ENCODE peak calls at places on chromosomes 13 and 19, in five cellular contexts. O, A, M, W and S are unnamed samples.

GRCh38 chr13:50133277-50133953 is 118.2 kb downstream of the KCNRG start:
- DNase-seq in A (no peak), M (no peak), W (no peak), O (no peak), S (no peak)

GRCh38 chr13:23993439-23993980 is 96.2 kb upstream of the C1QTNF9B start:
- DNase-seq in M (no peak), A (no peak), O (peak; percentile 77), W (no peak), S (no peak)

GRCh38 chr19:1755467-1756155 is 2.3 kb downstream of the ONECUT3 start:
- DNase-seq in W (peak; percentile 75), M (no peak), O (no peak), A (no peak), S (no peak)

GRCh38 chr13:50518791-50519201 is 324.7 kb downstream of the DLEU7 start:
- DNase-seq in A (no peak), W (no peak), O (no peak), M (no peak), S (no peak)

GRCh38 chr19:3682286-3682685 is 18.0 kb downstream of the PIP5K1C start:
- DNase-seq in O (no peak), W (no peak), M (no peak), A (no peak), S (no peak)

GRCh38 chr19:27714857-27715256 is 1498.1 kb downstream of the UQCRFS1 start:
- DNase-seq in A (no peak), W (no peak), M (no peak), O (no peak), S (no peak)

GRCh38 chr19:42433503-42434260 is 6.5 kb upstream of the LIPE start:
- DNase-seq in A (peak; percentile 32), O (peak; percentile 63), M (peak; percentile 69), W (peak; percentile 52), S (no peak)

GRCh38 chr13:26262156-26262555 is 8.2 kb downstream of the CDK8 start:
- DNase-seq in O (no peak), W (no peak), M (no peak), A (no peak), S (no peak)

GRCh38 chr13:75968103-75968838 is 332.1 kb downstream of the LMO7 start:
- DNase-seq in O (no peak), M (no peak), W (no peak), A (peak; percentile 41), S (no peak)

DNA sequence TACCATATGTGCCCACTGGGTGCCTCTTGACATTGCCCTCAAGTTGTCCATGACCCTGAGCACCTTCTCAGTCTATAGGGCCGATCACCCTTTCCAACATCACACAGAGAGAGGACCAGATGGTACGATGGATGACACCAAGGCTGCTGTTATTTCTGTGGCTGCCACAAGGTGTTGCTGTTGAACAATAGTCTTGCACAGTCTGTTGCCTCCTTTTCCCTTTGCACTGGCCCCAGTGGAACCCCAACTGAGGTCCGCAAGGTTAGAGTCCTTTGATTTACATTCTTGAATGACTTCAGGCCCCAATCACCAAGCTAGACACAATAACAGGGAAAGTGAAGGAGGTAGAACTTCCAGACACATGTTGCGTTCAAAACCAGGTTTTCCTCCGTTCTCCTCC is 52.0 kb downstream of the TINCR start:
- DNase-seq in M (no peak), O (no peak), W (no peak), A (no peak), S (no peak)
- TF ChIP-seq CTCF in M (no peak), O (peak; percentile 51), W (peak; percentile 36), A (no peak), S (no peak)

DNA sequence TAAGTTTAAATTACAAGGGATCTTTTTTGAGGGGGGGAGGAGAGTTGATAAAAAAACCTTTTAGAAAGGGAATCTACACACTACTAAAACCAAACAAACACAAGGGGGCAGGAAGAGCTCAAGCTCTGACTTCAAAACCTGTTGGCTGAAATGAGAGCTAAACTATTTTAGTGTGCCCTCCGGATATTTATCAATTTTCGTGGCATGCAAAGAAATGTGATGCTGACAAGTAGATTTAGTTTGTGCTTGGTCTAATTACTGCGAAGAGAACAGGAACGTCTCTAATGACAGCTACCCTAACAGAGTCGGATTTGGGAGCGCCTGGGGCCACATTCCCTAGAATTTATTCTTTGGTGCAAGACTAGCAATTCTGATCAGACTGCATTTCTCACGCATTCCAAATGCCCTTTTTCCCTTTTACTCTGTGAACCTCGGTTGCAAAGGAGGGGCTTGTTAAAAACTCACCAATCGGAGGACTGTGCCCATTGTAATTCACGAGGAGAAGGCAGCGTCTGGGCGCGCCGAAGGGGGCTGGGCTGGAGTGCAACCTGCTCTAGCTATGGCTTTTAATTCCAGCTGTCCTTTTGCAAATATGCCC is 804 bp upstream of the FREM2 start:
- DNase-seq in W (peak; percentile 14), M (no peak), O (peak; percentile 30), A (no peak), S (peak; percentile 50)
- TF ChIP-seq CTCF in W (peak; percentile 43), M (no peak), O (peak; percentile 36), A (peak; percentile 2), S (peak; percentile 17)

DNA sequence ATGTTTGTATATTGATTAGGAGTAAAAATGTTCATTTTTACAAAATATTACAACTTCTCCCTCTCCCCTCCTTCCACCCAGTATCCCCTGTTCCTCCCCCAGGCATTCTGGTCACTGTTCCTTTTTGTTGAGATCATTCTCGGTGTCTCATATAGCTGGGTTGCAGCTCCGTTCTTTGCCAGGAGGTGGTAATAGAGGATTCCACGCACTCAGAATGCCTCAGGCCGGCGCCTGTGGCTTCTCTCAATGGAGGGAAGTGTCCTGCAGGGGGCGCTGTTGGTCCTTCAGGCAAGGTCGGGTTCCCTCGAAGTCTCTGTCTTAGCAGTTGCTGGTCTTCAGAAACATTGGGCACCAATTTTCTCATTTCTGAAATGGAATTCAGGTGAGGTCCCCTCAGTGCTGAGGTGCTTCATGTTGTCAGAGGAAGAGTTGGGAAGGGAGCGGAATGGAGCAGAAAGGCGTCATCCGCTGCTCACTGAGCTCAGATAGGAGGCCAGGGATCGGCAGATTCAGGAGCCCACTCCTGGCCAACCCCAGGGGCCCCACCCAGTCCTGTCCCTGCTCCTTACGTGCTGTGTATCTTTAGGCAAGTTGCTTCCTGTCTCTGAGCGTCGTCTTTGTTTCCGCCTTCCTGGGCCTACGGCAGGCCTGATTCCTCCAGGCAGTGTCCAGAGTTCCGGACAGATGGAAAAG is 10.3 kb upstream of the GARIN5A start:
- DNase-seq in O (peak; percentile 53), W (no peak), M (peak; percentile 50), A (peak; percentile 11), S (no peak)
- TF ChIP-seq CTCF in O (peak; percentile 63), W (peak; percentile 60), M (peak; percentile 58), A (peak; percentile 42), S (peak; percentile 27)

DNA sequence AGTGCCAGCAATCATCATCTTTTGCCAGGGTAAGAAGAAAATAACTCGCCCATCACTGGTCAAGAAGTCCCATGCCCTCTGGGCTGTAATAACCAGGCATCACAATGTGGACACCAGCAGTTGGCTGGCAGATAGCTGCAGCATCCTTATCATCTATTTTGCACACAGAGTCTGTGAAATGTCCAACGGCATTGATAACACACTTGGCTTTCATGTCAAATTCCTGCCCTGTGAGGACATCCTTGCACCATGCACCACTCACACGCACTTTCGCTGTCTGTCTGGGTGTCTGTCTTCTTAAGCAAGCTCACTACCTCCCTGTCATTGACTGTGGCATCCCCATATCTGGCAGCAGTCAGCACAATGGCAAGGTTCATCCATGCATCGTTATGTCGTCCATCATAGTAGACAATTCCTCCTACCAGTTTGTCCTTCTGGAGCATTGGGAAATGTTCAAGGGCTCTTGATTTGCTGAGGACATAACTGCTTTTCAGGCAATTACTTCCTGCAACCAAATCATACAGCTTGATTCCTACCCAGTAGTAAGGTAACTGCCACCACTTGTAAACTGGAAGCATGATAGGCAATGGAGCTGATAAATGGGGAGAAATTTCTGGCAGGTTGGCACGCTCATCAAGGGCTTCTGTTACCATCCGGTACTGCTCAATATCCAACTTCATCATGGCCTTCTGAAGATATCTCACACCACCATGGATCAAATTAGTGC is 6.8 kb upstream of the ZSCAN5A start:
- DNase-seq in W (no peak), O (no peak), M (no peak), A (no peak), S (no peak)
- TF ChIP-seq CTCF in W (no peak), O (no peak), M (no peak), A (no peak), S (no peak)

DNA sequence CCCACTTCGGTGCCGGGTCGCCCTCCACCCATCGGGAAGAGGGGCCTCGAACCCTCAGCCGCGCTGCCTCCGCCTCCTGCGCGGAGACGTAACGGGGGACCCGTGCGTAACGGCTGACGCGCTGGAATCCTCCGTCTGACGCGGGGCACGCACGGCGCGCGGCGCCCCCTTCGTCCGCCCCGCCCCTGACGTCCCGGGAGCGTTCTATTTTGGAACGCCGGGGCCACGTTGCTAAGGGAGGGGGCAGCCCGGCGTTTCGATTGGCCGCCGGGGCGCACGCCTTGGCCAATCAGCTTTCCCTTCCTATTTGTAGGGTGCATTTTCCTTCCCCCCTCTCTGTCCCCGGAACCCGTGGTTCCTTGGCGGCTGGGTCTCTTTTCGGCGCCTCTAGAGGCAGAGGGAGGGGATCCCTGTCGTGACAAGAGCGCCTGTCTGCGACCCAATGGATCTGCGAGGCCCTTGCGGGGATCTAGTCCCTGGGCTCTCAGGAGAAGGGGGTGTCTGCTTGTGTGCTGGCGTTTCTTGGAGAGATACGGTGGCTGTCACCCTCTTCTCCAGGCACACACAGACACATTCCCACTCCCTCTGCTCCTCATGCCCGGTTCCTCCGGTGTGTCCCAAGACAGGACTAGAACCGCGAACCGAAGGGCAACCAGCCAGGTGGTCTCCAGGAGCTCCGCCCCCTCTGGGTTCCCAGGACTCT is 1.5 kb downstream of the FOSB start:
- DNase-seq in O (peak; percentile 97), W (peak; percentile 83), A (peak; percentile 94), M (peak; percentile 95), S (peak; percentile 95)
- TF ChIP-seq CTCF in O (no peak), W (no peak), A (no peak), M (peak; percentile 22), S (peak; percentile 7)